ENCODE peak calls at places on chromosomes 5 and 9, in seven cellular contexts. P, I, N, Q, X, H and J are unnamed samples.

GRCh38 chr9:129064499-129064908 is 16.4 kb upstream of the DOLPP1 start:
- DNase-seq in P (no peak), I (no peak), N (no peak), Q (no peak), X (peak; percentile 70), H (no peak), J (no peak)

GRCh38 chr5:151183451-151184245 is 26.1 kb upstream of the ANXA6 start:
- DNase-seq in P (no peak), I (no peak), N (no peak), Q (no peak), X (peak; percentile 30), H (no peak), J (no peak)

GRCh38 chr5:43556857-43557593 is at the start of gene PAIP1:
- DNase-seq in P (peak; percentile 90), I (peak; percentile 92), N (peak; percentile 88), Q (peak; percentile 82), X (peak; percentile 86), H (peak; percentile 87), J (peak; percentile 95)

GRCh38 chr5:58764199-58764598 is 181.3 kb downstream of the RAB3C start:
- DNase-seq in P (no peak), I (no peak), N (no peak), Q (no peak), X (no peak), H (no peak), J (no peak)

GRCh38 chr5:143459433-143459832 is 55.9 kb upstream of the NR3C1 start:
- DNase-seq in P (no peak), I (no peak), N (no peak), Q (no peak), X (no peak), H (no peak), J (no peak)

GRCh38 chr9:12708562-12709298 is 15.5 kb downstream of the TYRP1 start:
- DNase-seq in P (no peak), I (no peak), N (no peak), Q (no peak), X (no peak), H (no peak), J (no peak)

GRCh38 chr9:36345103-36345846 is 54.8 kb downstream of the RNF38 start:
- DNase-seq in P (no peak), I (no peak), N (no peak), Q (no peak), X (no peak), H (peak; percentile 60), J (no peak)

GRCh38 chr9:101635020-101635419 is 40.3 kb upstream of the PPP3R2 start:
- DNase-seq in P (no peak), I (no peak), N (no peak), Q (no peak), X (no peak), H (no peak), J (no peak)

GRCh38 chr9:92740015-92740408 is 24.6 kb downstream of the BICD2 start:
- DNase-seq in P (no peak), I (no peak), N (no peak), Q (no peak), X (no peak), H (no peak), J (no peak)

GRCh38 chr9:37596504-37596903 is 4.1 kb upstream of the TOMM5 start:
- DNase-seq in P (no peak), I (no peak), N (no peak), Q (no peak), X (no peak), H (no peak), J (no peak)

GRCh38 chr5:68373050-68373449 is 157.5 kb downstream of the PIK3R1 start:
- DNase-seq in P (no peak), I (no peak), N (no peak), Q (no peak), X (no peak), H (no peak), J (no peak)

GRCh38 chr5:69271376-69271775 is 36.7 kb downstream of the CDK7 start:
- DNase-seq in P (no peak), I (no peak), N (no peak), Q (no peak), X (peak; percentile 56), H (no peak), J (peak; percentile 66)

GRCh38 chr5:174759091-174759490 is 34.7 kb downstream of the MSX2 start:
- DNase-seq in P (no peak), I (no peak), N (no peak), Q (no peak), X (no peak), H (no peak), J (no peak)

GRCh38 chr9:129697111-129697955 is 31.9 kb downstream of the PRRX2 start:
- DNase-seq in P (no peak), I (peak; percentile 76), N (peak; percentile 92), Q (peak; percentile 72), X (peak; percentile 52), H (peak; percentile 75), J (no peak)

GRCh38 chr5:73747696-73748380 is 121.8 kb downstream of the ARHGEF28 start:
- DNase-seq in P (no peak), I (no peak), N (no peak), Q (no peak), X (no peak), H (no peak), J (no peak)

GRCh38 chr9:82808478-82808877 is 254.5 kb downstream of the RASEF start:
- DNase-seq in P (no peak), I (no peak), N (no peak), Q (peak; percentile 2), X (no peak), H (peak; percentile 50), J (no peak)

GRCh38 chr5:122183795-122184185 is 54.4 kb downstream of the ZNF474 start:
- DNase-seq in P (no peak), I (no peak), N (no peak), Q (no peak), X (no peak), H (no peak), J (no peak)

GRCh38 chr9:15142903-15143534 is 164.0 kb downstream of the TTC39B start:
- DNase-seq in P (no peak), I (no peak), N (no peak), Q (peak; percentile 19), X (no peak), H (peak; percentile 86), J (no peak)

GRCh38 chr9:33331411-33331891 is 41.1 kb downstream of the NFX1 start:
- DNase-seq in P (no peak), I (no peak), N (no peak), Q (no peak), X (no peak), H (no peak), J (no peak)

GRCh38 chr5:14851597-14851996 is 20.0 kb downstream of the ANKH start:
- DNase-seq in P (no peak), I (no peak), N (no peak), Q (no peak), X (no peak), H (no peak), J (no peak)

DNA sequence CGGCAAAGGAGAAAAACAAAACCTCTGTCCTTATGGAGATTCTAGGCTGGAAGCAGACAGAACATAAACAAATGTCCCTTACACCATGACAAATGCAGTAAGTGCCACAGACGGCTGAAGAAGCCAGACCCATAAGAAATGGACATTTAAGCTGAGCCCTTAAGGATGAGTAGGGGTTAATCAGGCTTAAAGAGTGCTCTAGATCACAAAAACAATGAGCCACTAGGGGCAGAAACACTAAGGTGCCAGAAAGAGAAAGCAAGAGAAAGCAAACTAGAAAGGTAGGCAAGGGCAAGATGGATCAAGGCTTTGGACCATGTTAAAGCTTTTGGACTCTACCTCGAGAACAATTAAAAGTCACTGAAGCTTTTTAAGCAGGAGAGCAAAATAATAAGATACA is 326.9 kb upstream of the WWC1 start:
- DNase-seq in P (no peak), I (no peak), N (no peak), Q (no peak), X (no peak), H (peak; percentile 44), J (no peak)
- TF ChIP-seq CTCF in P (peak; percentile 51), I (no peak), N (no peak), Q (peak; percentile 40), X (no peak), H (peak; percentile 51), J (peak; percentile 32)

DNA sequence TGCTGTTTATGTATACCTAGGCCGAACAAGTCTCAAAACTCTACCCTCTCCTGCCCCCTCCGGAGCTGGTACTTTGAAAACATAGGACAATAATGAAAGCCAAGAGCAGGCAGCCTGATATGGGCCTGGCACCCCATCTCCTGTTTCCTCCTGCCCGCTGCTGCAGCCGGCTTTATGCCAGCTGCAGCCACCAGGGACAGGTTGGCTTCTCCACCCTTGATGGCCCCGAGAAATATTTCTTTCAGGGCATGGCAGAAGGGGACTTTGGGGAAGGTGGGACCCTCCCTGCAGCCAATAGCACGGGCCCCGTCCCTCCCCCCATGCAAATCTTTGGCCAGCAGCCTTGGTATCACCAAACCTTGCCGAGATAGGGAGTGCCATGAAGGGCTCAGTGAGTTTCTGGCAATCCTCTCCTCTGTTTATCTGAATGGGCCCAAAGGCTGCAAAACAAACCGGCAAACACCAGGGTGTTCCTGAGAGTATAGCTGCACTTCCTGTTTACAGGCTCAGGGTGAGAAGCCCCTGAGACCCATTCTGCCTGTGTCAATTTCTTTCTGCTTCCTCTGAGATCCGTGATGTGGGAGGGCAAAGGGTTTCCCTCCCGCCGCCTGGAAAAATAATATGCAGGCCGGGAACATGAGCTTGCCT is 73.4 kb upstream of the BOD1 start:
- DNase-seq in P (no peak), I (peak; percentile 63), N (no peak), Q (no peak), X (no peak), H (no peak), J (no peak)
- TF ChIP-seq CTCF in P (peak; percentile 39), I (peak; percentile 13), N (no peak), Q (no peak), X (no peak), H (no peak), J (peak; percentile 28)

DNA sequence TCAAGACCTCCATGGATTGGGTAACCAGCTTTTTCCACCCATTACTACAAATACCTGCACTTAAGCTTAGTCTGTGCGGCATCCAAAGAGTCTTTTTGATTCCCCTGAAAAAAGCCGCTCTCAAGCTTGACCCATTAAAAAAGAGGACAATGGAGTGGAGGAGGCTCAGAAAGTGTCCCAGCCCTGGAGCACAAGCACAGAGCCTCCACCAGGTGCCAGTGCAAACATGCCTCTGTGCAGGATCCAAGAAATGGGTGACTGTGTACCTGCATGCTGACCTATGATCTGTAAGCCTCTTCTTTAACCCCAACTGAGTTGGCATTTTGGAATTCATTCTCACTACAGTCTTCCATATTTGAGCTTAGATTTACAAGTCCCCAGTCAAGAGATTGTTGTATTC is 168.3 kb upstream of the TLE4 start:
- DNase-seq in P (no peak), I (no peak), N (no peak), Q (no peak), X (no peak), H (no peak), J (no peak)
- TF ChIP-seq CTCF in P (no peak), I (no peak), N (no peak), Q (no peak), X (no peak), H (no peak), J (no peak)

GRCh38 chr5:139273572-139274264 is 19.8 kb upstream of the MATR3 start:
- DNase-seq in P (peak; percentile 88), I (peak; percentile 95), N (peak; percentile 93), Q (peak; percentile 91), X (peak; percentile 94), H (peak; percentile 93), J (peak; percentile 90)
- TF ChIP-seq CTCF in P (peak; percentile 48), I (peak; percentile 24), N (no peak), Q (no peak), X (peak; percentile 45), H (no peak), J (no peak)